ENCODE peak calls at places on chromosomes 3 and 15, in four cellular contexts. H is PC-3, Z is K562, T is fibroblast of lung. R is an unnamed sample.

GRCh38 chr3:77411334-77411733 is 371.4 kb downstream of the ROBO2 start:
- DNase-seq in H (no peak), Z (no peak), T (no peak), R (no peak)

GRCh38 chr3:31274406-31275024 is 258.2 kb upstream of the STT3B start:
- DNase-seq in H (no peak), Z (no peak), T (no peak), R (no peak)

GRCh38 chr15:74302821-74303359 is 64.6 kb downstream of the CYP11A1 start:
- DNase-seq in H (peak), Z (peak), T (no peak), R (peak)

GRCh38 chr3:192260611-192261010 is 466.7 kb downstream of the FGF12 start:
- DNase-seq in H (no peak), Z (no peak), T (no peak), R (no peak)

GRCh38 chr3:186965141-186965879 is 35.0 kb downstream of the ST6GAL1 start:
- DNase-seq in H (no peak), Z (no peak), T (peak), R (peak)

GRCh38 chr3:188641076-188641475 is 487.1 kb downstream of the LPP start:
- DNase-seq in H (no peak), Z (no peak), T (no peak), R (no peak)

GRCh38 chr15:60745469-60745971 is 266.6 kb upstream of the ICE2 start:
- DNase-seq in H (no peak), Z (no peak), T (peak), R (no peak)

GRCh38 chr3:48715179-48715800 is 1.7 kb downstream of the IP6K2 start:
- DNase-seq in H (peak), Z (no peak), T (no peak), R (peak)

DNA sequence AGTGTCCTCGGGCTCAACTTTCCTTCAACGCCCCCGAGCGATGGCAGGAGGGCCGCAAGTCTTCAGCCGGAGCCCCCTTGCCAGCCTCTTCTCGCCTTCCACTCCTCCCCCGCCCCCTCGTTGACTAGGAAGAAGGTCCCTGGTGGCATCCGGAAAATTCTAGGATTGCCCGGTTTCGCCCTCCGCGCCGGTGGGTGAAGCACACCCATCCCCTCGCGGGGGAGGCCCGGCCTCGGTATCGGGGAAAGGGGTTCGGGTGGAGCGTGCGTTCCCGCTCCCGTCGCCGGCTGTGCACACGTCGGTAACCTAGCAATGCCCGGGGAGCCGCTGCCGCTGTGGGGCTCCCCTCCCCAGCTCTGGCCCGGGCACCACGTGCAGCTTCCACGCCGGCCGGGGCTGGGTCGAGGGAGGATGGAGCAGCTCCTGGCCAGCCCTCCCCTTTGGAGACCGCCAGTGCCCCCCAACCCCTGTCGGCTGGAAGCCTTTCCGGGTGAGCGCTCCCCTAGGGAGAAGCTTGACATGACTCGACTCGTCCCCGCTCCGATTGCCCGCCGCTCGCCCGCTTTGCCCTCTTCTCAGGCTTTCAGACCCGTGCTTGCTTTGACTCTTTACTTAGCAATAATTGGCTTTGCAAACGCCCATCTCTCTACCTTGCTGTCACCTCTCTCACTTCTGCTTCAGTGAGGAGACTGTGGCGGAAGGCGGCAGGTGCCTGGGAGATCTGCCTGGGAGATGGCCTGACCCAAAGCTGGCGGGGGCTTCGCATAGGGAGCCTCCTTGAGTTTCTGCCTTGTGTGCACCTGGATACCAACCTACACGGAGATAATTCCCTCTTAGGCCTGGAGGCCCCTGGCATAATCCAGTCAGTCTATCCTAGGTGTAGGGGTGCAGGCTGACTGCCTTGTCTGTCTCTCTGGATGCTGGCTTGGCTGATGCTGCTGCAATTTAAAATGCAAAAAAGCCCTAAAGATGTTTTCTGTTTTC is 1.4 kb downstream of the CACNA1D start:
- DNase-seq in H (no peak), Z (no peak), T (no peak), R (peak)
- TF ChIP-seq EZH2 in H (peak), Z (no peak), T (peak), R (peak)

GRCh38 chr3:51610708-51611107 is 60.3 kb upstream of the TEX264 start:
- DNase-seq in H (no peak), Z (no peak), T (no peak), R (no peak)
- TF ChIP-seq EZH2 in H (no peak), Z (no peak), T (no peak), R (no peak)

GRCh38 chr3:12695112-12695511 is 31.2 kb upstream of the RAF1 start:
- DNase-seq in H (no peak), Z (no peak), T (no peak), R (no peak)
- TF ChIP-seq EZH2 in H (no peak), Z (no peak), T (no peak), R (no peak)

GRCh38 chr3:151460774-151461450 is at the start of gene IGSF10:
- DNase-seq in H (no peak), Z (no peak), T (no peak), R (peak)
- TF ChIP-seq EZH2 in H (no peak), Z (no peak), T (peak), R (no peak)

GRCh38 chr3:138941259-138941885 is 5.6 kb downstream of the FOXL2 start:
- DNase-seq in H (peak), Z (peak), T (no peak), R (peak)
- TF ChIP-seq EZH2 in H (no peak), Z (no peak), T (no peak), R (peak)

GRCh38 chr3:136708339-136708985 is 43.7 kb downstream of the STAG1 start:
- DNase-seq in H (no peak), Z (no peak), T (peak), R (no peak)

GRCh38 chr3:136716629-136717028 is 35.5 kb downstream of the STAG1 start:
- DNase-seq in H (no peak), Z (no peak), T (no peak), R (no peak)

GRCh38 chr3:136713961-136714514 is 38.1 kb downstream of the STAG1 start:
- DNase-seq in H (no peak), Z (no peak), T (no peak), R (no peak)

GRCh38 chr3:136711277-136711676 is 40.9 kb downstream of the STAG1 start:
- DNase-seq in H (no peak), Z (no peak), T (no peak), R (no peak)
- TF ChIP-seq EZH2 in H (no peak), Z (no peak), T (no peak), R (no peak)

DNA sequence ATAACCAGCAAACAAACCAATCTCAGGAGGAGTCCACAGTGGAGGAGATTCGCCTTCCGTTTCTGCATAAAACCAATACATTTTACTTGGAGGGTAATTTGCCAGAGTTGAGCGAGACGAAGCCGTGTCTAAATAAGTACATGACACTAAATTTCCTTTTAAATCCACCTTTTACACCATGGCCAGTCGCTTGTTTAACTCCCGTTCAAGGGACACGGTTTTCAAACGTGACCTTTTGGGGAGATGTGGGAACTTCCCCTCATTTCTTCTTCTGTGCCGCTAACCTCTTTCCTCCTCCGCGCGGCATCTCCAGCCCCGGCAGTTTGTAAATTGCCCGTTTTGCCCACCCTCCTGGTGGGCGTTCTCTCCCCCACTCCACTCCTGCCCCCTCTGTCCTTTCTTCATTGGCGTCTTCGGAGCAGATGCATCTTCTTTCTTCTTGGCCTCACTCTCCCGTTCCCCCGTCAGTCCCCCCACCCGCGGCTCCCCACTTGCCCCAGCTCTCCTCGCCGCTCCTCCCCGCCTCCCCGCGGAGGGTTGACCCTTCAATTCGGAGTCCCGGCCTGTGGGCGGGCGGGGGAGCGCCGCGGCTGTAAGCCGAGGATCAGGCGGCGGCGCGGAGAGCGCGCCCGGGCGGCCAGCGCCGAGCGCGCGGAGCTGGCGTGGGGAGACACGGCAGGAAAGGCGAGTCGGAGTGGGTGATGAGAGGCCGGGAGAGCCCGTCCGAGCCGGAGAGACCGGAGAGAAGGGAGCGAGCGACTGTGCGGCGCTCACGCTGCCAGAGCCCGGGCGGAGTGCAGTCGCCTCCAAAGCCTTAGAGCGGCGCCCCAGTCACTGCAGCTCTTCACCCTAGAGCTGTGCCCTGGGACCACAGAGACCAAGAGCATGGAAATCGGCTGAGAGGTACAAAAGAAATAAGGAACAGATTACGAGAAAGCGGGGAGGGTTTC is at the start of gene NLGN1:
- DNase-seq in H (peak), Z (peak), T (peak), R (peak)
- TF ChIP-seq EZH2 in H (peak), Z (no peak), T (no peak), R (peak)

GRCh38 chr3:128433630-128434185 is 33.0 kb downstream of the DNAJB8 start:
- DNase-seq in H (peak), Z (no peak), T (no peak), R (no peak)
- TF ChIP-seq EZH2 in H (no peak), Z (no peak), T (peak), R (no peak)